ENCODE peak calls at places on chromosomes 4 and X, in nine cellular contexts. P is DMS153; S is activated CD4-positive, CD25-positive, alpha-beta regulatory T cell treated with anti-CD3 and anti-CD28 coated beads, Interleukin-2, amount 50 U/mL, for 16 hours; C is Right ventricle myocardium superior; Q is adrenal gland; A is T-helper 9 cell; B is M059J; R is LoVo; D is CD8-positive, alpha-beta memory T cell. J is an unnamed sample.

GRCh38 chrX:100649550-100650356 is 5.8 kb downstream of the SRPX2 start:
- DNase-seq in P (no peak), D (no peak), S (no peak), Q (peak; percentile 13), R (no peak), B (peak; percentile 77), C (peak; percentile 69), A (no peak), J (peak; percentile 97)

GRCh38 chrX:39377171-39377570 is 575.9 kb downstream of the MID1IP1 start:
- DNase-seq in R (no peak), Q (no peak), D (no peak), C (no peak), S (no peak), A (no peak), B (no peak), P (no peak), J (no peak)

GRCh38 chr4:82124365-82124764 is 249.4 kb downstream of the HNRNPD start:
- DNase-seq in C (no peak), D (no peak), B (peak; percentile 8), A (no peak), R (no peak), Q (no peak), S (no peak), P (no peak), J (no peak)

GRCh38 chr4:76749361-76749760 is 148.6 kb downstream of the SOWAHB start:
- DNase-seq in A (no peak), P (no peak), B (no peak), R (no peak), S (no peak), Q (no peak), D (no peak), C (no peak), J (no peak)

GRCh38 chrX:77493677-77494553 is 46.7 kb downstream of the FGF16 start:
- DNase-seq in S (no peak), Q (no peak), B (peak; percentile 81), D (no peak), C (no peak), R (no peak), A (no peak), P (peak; percentile 4), J (peak; percentile 72)

GRCh38 chr4:7338876-7339623 is 95.7 kb downstream of the PSAPL1 start:
- DNase-seq in Q (no peak), S (no peak), D (no peak), P (no peak), R (no peak), B (no peak), C (no peak), A (no peak), J (no peak)

GRCh38 chr4:5370286-5370685 is 319.0 kb downstream of the STK32B start:
- DNase-seq in D (no peak), B (peak; percentile 95), P (no peak), R (no peak), A (no peak), C (no peak), Q (no peak), S (no peak), J (no peak)

GRCh38 chrX:3697701-3698279 is 15.7 kb downstream of the PRKX start:
- DNase-seq in A (no peak), D (no peak), C (peak; percentile 46), R (no peak), Q (no peak), S (no peak), B (peak; percentile 80), P (peak; percentile 62), J (no peak)

GRCh38 chr4:168200685-168201084 is 108.3 kb downstream of the ANXA10 start:
- DNase-seq in B (no peak), A (no peak), P (no peak), C (no peak), R (peak; percentile 9), Q (no peak), S (no peak), D (no peak), J (no peak)

GRCh38 chrX:115563633-115564182 is 2.7 kb downstream of the PLS3 start:
- DNase-seq in Q (no peak), C (no peak), S (no peak), P (no peak), D (no peak), A (no peak), B (peak; percentile 39), R (no peak), J (no peak)

GRCh38 chrX:69024931-69025330 is 140.3 kb downstream of the PJA1 start:
- DNase-seq in A (no peak), D (no peak), B (peak; percentile 35), C (peak; percentile 86), P (no peak), R (peak; percentile 5), S (no peak), Q (peak; percentile 83), J (peak; percentile 66)

GRCh38 chr4:104163820-104164219 is 330.9 kb downstream of the CXXC4 start:
- DNase-seq in S (no peak), B (no peak), Q (no peak), R (no peak), P (no peak), A (no peak), D (no peak), C (no peak), J (no peak)

GRCh38 chr4:86641516-86642090 is 47.5 kb downstream of the PTPN13 start:
- DNase-seq in A (no peak), R (no peak), B (no peak), C (no peak), Q (no peak), S (no peak), P (no peak), D (no peak), J (no peak)

J was measured in amniotic epithelial cell.